ENCODE peak calls at places on chromosomes 2 and 18, in five cellular contexts. N is GM23248, Y is dorsolateral prefrontal cortex, K is EL, D is fibroblast of pulmonary artery. V is an unnamed sample.

GRCh38 chr2:19850526-19851050 is 51.2 kb downstream of the TTC32 start:
- DNase-seq in N (no peak), D (no peak), Y (no peak), K (no peak), V (no peak)

GRCh38 chr2:45585267-45585861 is 25.7 kb downstream of the SRBD1 start:
- DNase-seq in D (peak; percentile 77), N (peak; percentile 75), Y (no peak), K (peak; percentile 42), V (no peak)

GRCh38 chr2:201006704-201007103 is 43.2 kb upstream of the ORC2 start:
- DNase-seq in N (no peak), K (no peak), D (no peak), Y (no peak), V (no peak)

GRCh38 chr2:164917296-164917903 is 37.9 kb downstream of the SLC38A11 start:
- DNase-seq in Y (peak; percentile 28), N (peak; percentile 33), K (peak; percentile 37), D (peak; percentile 68), V (peak; percentile 3)

GRCh38 chr18:6645246-6645645 is 84.3 kb upstream of the ARHGAP28 start:
- DNase-seq in Y (no peak), D (no peak), K (no peak), N (no peak), V (no peak)

GRCh38 chr2:64062840-64063239 is 43.6 kb upstream of the VPS54 start:
- DNase-seq in Y (no peak), K (peak; percentile 69), N (peak; percentile 59), D (peak; percentile 65), V (no peak)

GRCh38 chr18:49023281-49023937 is 72.6 kb upstream of the SMAD7 start:
- DNase-seq in K (no peak), N (no peak), D (no peak), Y (no peak), V (no peak)

GRCh38 chr2:1868683-1869141 is 124.4 kb upstream of the PXDN start:
- DNase-seq in Y (no peak), N (no peak), K (no peak), D (no peak), V (peak; percentile 53)

GRCh38 chr2:45263147-45263546 is 253.9 kb upstream of the SIX2 start:
- DNase-seq in N (no peak), D (no peak), Y (no peak), K (peak; percentile 86), V (no peak)

GRCh38 chr18:62763101-62763521 is 47.8 kb downstream of the PHLPP1 start:
- DNase-seq in K (peak; percentile 27), N (no peak), D (no peak), Y (no peak), V (no peak)

GRCh38 chr18:54964741-54965140 is 5.5 kb upstream of the CCDC68 start:
- DNase-seq in K (no peak), Y (no peak), D (peak; percentile 70), N (no peak), V (no peak)

GRCh38 chr18:79300382-79300781 is 95.3 kb upstream of the NFATC1 start:
- DNase-seq in N (no peak), D (no peak), K (no peak), Y (peak; percentile 63), V (no peak)

V was measured in nucleus accumbens.